ENCODE peak calls at places on chromosome 16, in six cellular contexts. A, Q, W, H, F and B are unnamed samples.
A peak's percentile ranks its signal among the peaks of the same experiment; 100 is the strongest.

GRCh38 chr16:10946308-10946707 is 1.9 kb downstream of the CLEC16A start:
- DNase-seq in H (no peak), A (no peak), W (no peak), Q (no peak), F (no peak), B (no peak)

GRCh38 chr16:85377388-85378144 is 235.6 kb upstream of the GSE1 start:
- DNase-seq in F (no peak), W (no peak), A (no peak), Q (no peak), H (no peak), B (no peak)

GRCh38 chr16:5415123-5415522 is 317.5 kb upstream of the EEF2KMT start:
- DNase-seq in F (no peak), H (no peak), Q (no peak), W (no peak), A (no peak), B (no peak)

GRCh38 chr16:69927056-69927757 is 23.9 kb upstream of the CLEC18A start:
- DNase-seq in Q (peak; percentile 76), H (no peak), F (peak; percentile 13), A (no peak), W (no peak), B (peak; percentile 88)

GRCh38 chr16:6690741-6691140 is 641.9 kb upstream of the RBFOX1 start:
- DNase-seq in A (no peak), H (no peak), W (no peak), Q (no peak), F (no peak), B (no peak)

GRCh38 chr16:83200005-83200779 is 573.4 kb downstream of the CDH13 start:
- DNase-seq in H (peak; percentile 54), F (no peak), Q (no peak), W (no peak), A (peak; percentile 55), B (no peak)

GRCh38 chr16:68779891-68780290 is 42.8 kb downstream of the CDH1 start:
- DNase-seq in A (no peak), H (no peak), F (no peak), Q (no peak), W (no peak), B (no peak)

GRCh38 chr16:88288303-88288702 is 94.5 kb upstream of the ZNF469 start:
- DNase-seq in W (no peak), Q (no peak), H (no peak), A (no peak), F (no peak), B (no peak)

GRCh38 chr16:73480381-73480780 is 432.5 kb upstream of the ZFHX3 start:
- DNase-seq in Q (no peak), F (no peak), W (no peak), H (no peak), A (no peak), B (no peak)

GRCh38 chr16:27437946-27438345 is 36.0 kb downstream of the IL21R start:
- DNase-seq in H (no peak), Q (no peak), A (no peak), W (no peak), F (no peak), B (no peak)

GRCh38 chr16:88479795-88480760 is 27.0 kb downstream of the ZFPM1 start:
- DNase-seq in H (no peak), A (no peak), F (no peak), Q (no peak), W (no peak), B (no peak)

GRCh38 chr16:22195695-22196558 is 10.2 kb upstream of the EEF2K start:
- DNase-seq in W (peak; percentile 90), F (peak; percentile 91), A (peak; percentile 74), Q (peak; percentile 51), H (peak; percentile 94), B (peak; percentile 96)

GRCh38 chr16:56202036-56202435 is 10.7 kb downstream of the GNAO1 start:
- DNase-seq in A (peak; percentile 17), W (peak; percentile 61), H (no peak), F (no peak), Q (no peak), B (no peak)

GRCh38 chr16:79597277-79597676 is 3.3 kb downstream of the MAF start:
- DNase-seq in F (no peak), H (no peak), W (no peak), Q (no peak), A (no peak), B (no peak)

GRCh38 chr16:55043499-55043898 is 112.8 kb downstream of the IRX5 start:
- DNase-seq in A (no peak), Q (no peak), W (no peak), F (no peak), H (no peak), B (no peak)

GRCh38 chr16:85221081-85221809 is 109.0 kb upstream of the CIBAR2 start:
- DNase-seq in F (no peak), Q (no peak), W (no peak), A (no peak), H (no peak), B (no peak)